ENCODE peak calls at places on chromosome 20, in nine cellular contexts. One of them, this sample, is unnamed.

GRCh38 chr20:1456300-1456699 is 10.3 kb downstream of the NSFL1C start:
- DNase-seq in Karpas-422: no peak
- DNase-seq in colonic mucosa: no peak
- DNase-seq in mesendoderm: peak
- DNase-seq in fibroblast of lung: peak
- DNase-seq in H9: no peak
- DNase-seq in SK-N-SH: no peak
- DNase-seq in IMR-90: peak
- DNase-seq in GM23248: peak
- DNase-seq in this sample: no peak

GRCh38 chr20:117518-117917 is 24.9 kb upstream of the DEFB126 start:
- DNase-seq in IMR-90: no peak
- DNase-seq in fibroblast of lung: no peak
- DNase-seq in SK-N-SH: no peak
- DNase-seq in GM23248: no peak
- DNase-seq in mesendoderm: no peak
- DNase-seq in H9: no peak
- DNase-seq in Karpas-422: no peak
- DNase-seq in colonic mucosa: no peak
- DNase-seq in this sample: no peak

GRCh38 chr20:20466341-20466879 is 98.5 kb downstream of the INSM1 start:
- DNase-seq in IMR-90: peak
- DNase-seq in Karpas-422: peak
- DNase-seq in SK-N-SH: no peak
- DNase-seq in fibroblast of lung: peak
- DNase-seq in colonic mucosa: no peak
- DNase-seq in GM23248: peak
- DNase-seq in H9: no peak
- DNase-seq in mesendoderm: no peak
- DNase-seq in this sample: no peak

GRCh38 chr20:39004508-39004907 is 42.4 kb downstream of the DHX35 start:
- DNase-seq in mesendoderm: no peak
- DNase-seq in IMR-90: no peak
- DNase-seq in fibroblast of lung: no peak
- DNase-seq in H9: no peak
- DNase-seq in colonic mucosa: peak
- DNase-seq in SK-N-SH: no peak
- DNase-seq in Karpas-422: no peak
- DNase-seq in GM23248: no peak
- DNase-seq in this sample: no peak

GRCh38 chr20:62523473-62524203 is 47.8 kb upstream of the GATA5 start:
- DNase-seq in fibroblast of lung: no peak
- DNase-seq in SK-N-SH: peak
- DNase-seq in GM23248: peak
- DNase-seq in colonic mucosa: no peak
- DNase-seq in Karpas-422: peak
- DNase-seq in mesendoderm: peak
- DNase-seq in H9: peak
- DNase-seq in IMR-90: no peak
- DNase-seq in this sample: peak

GRCh38 chr20:57661201-57662027 is 41.2 kb upstream of the ZBP1 start:
- DNase-seq in H9: peak
- DNase-seq in SK-N-SH: peak
- DNase-seq in colonic mucosa: peak
- DNase-seq in mesendoderm: no peak
- DNase-seq in GM23248: no peak
- DNase-seq in Karpas-422: no peak
- DNase-seq in fibroblast of lung: no peak
- DNase-seq in IMR-90: no peak
- DNase-seq in this sample: peak

GRCh38 chr20:57392512-57393271 is 1.5 kb downstream of the RBM38 start:
- DNase-seq in IMR-90: no peak
- DNase-seq in mesendoderm: no peak
- DNase-seq in Karpas-422: peak
- DNase-seq in GM23248: no peak
- DNase-seq in fibroblast of lung: no peak
- DNase-seq in H9: no peak
- DNase-seq in SK-N-SH: no peak
- DNase-seq in colonic mucosa: peak
- DNase-seq in this sample: no peak

GRCh38 chr20:11015440-11015839 is 341.6 kb upstream of the JAG1 start:
- DNase-seq in GM23248: no peak
- DNase-seq in SK-N-SH: no peak
- DNase-seq in IMR-90: no peak
- DNase-seq in H9: no peak
- DNase-seq in Karpas-422: no peak
- DNase-seq in mesendoderm: no peak
- DNase-seq in fibroblast of lung: no peak
- DNase-seq in colonic mucosa: no peak
- DNase-seq in this sample: no peak

GRCh38 chr20:57596998-57597939 is 23.0 kb downstream of the ZBP1 start:
- DNase-seq in colonic mucosa: peak
- DNase-seq in Karpas-422: peak
- DNase-seq in H9: peak
- DNase-seq in mesendoderm: peak
- DNase-seq in SK-N-SH: peak
- DNase-seq in fibroblast of lung: peak
- DNase-seq in IMR-90: peak
- DNase-seq in GM23248: peak
- DNase-seq in this sample: peak

GRCh38 chr20:361562-361961 is 14.7 kb downstream of the NRSN2 start:
- DNase-seq in mesendoderm: no peak
- DNase-seq in Karpas-422: peak
- DNase-seq in colonic mucosa: no peak
- DNase-seq in H9: no peak
- DNase-seq in IMR-90: no peak
- DNase-seq in GM23248: no peak
- DNase-seq in fibroblast of lung: no peak
- DNase-seq in SK-N-SH: no peak
- DNase-seq in this sample: no peak

GRCh38 chr20:38473353-38473795 is 731 bp downstream of the RALGAPB start:
- DNase-seq in H9: no peak
- DNase-seq in IMR-90: no peak
- DNase-seq in mesendoderm: peak
- DNase-seq in colonic mucosa: no peak
- DNase-seq in SK-N-SH: no peak
- DNase-seq in GM23248: peak
- DNase-seq in fibroblast of lung: peak
- DNase-seq in Karpas-422: peak
- DNase-seq in this sample: no peak

GRCh38 chr20:23290761-23291574 is 59.6 kb upstream of the NXT1 start:
- DNase-seq in mesendoderm: no peak
- DNase-seq in SK-N-SH: no peak
- DNase-seq in H9: no peak
- DNase-seq in GM23248: no peak
- DNase-seq in IMR-90: no peak
- DNase-seq in fibroblast of lung: no peak
- DNase-seq in colonic mucosa: no peak
- DNase-seq in Karpas-422: no peak
- DNase-seq in this sample: peak

GRCh38 chr20:17811605-17811965 is 111.8 kb downstream of the BANF2 start:
- DNase-seq in Karpas-422: no peak
- DNase-seq in colonic mucosa: no peak
- DNase-seq in H9: no peak
- DNase-seq in GM23248: no peak
- DNase-seq in mesendoderm: no peak
- DNase-seq in IMR-90: no peak
- DNase-seq in fibroblast of lung: no peak
- DNase-seq in SK-N-SH: no peak
- DNase-seq in this sample: no peak

GRCh38 chr20:17227669-17228623 is 1.1 kb downstream of the PCSK2 start:
- DNase-seq in fibroblast of lung: peak
- DNase-seq in colonic mucosa: no peak
- DNase-seq in Karpas-422: no peak
- DNase-seq in mesendoderm: peak
- DNase-seq in GM23248: peak
- DNase-seq in H9: peak
- DNase-seq in IMR-90: peak
- DNase-seq in SK-N-SH: peak
- DNase-seq in this sample: peak

GRCh38 chr20:18739785-18740184 is 73.8 kb upstream of the SCP2D1 start:
- DNase-seq in fibroblast of lung: peak
- DNase-seq in colonic mucosa: peak
- DNase-seq in IMR-90: peak
- DNase-seq in Karpas-422: peak
- DNase-seq in mesendoderm: peak
- DNase-seq in GM23248: peak
- DNase-seq in H9: no peak
- DNase-seq in SK-N-SH: peak
- DNase-seq in this sample: peak

GRCh38 chr20:32387262-32387661 is 29.1 kb downstream of the ASXL1 start:
- DNase-seq in mesendoderm: no peak
- DNase-seq in fibroblast of lung: peak
- DNase-seq in colonic mucosa: no peak
- DNase-seq in IMR-90: peak
- DNase-seq in SK-N-SH: no peak
- DNase-seq in H9: no peak
- DNase-seq in GM23248: peak
- DNase-seq in Karpas-422: no peak
- DNase-seq in this sample: no peak

GRCh38 chr20:61527626-61528025 is 275.6 kb downstream of the CDH4 start:
- DNase-seq in GM23248: no peak
- DNase-seq in colonic mucosa: no peak
- DNase-seq in IMR-90: no peak
- DNase-seq in Karpas-422: no peak
- DNase-seq in H9: no peak
- DNase-seq in mesendoderm: no peak
- DNase-seq in fibroblast of lung: no peak
- DNase-seq in SK-N-SH: no peak
- DNase-seq in this sample: no peak

GRCh38 chr20:46253391-46253790 is 54.9 kb downstream of the CDH22 start:
- DNase-seq in Karpas-422: no peak
- DNase-seq in GM23248: peak
- DNase-seq in SK-N-SH: peak
- DNase-seq in mesendoderm: peak
- DNase-seq in IMR-90: no peak
- DNase-seq in H9: peak
- DNase-seq in fibroblast of lung: no peak
- DNase-seq in colonic mucosa: peak
- DNase-seq in this sample: peak

GRCh38 chr20:58682656-58683055 is 9.9 kb upstream of the NPEPL1 start:
- DNase-seq in mesendoderm: no peak
- DNase-seq in Karpas-422: no peak
- DNase-seq in colonic mucosa: no peak
- DNase-seq in GM23248: peak
- DNase-seq in SK-N-SH: no peak
- DNase-seq in fibroblast of lung: peak
- DNase-seq in H9: no peak
- DNase-seq in IMR-90: peak
- DNase-seq in this sample: no peak

GRCh38 chr20:20713244-20713765 is 861 bp upstream of the RALGAPA2 start:
- DNase-seq in IMR-90: no peak
- DNase-seq in GM23248: peak
- DNase-seq in Karpas-422: no peak
- DNase-seq in fibroblast of lung: no peak
- DNase-seq in SK-N-SH: peak
- DNase-seq in H9: no peak
- DNase-seq in mesendoderm: no peak
- DNase-seq in colonic mucosa: no peak
- DNase-seq in this sample: no peak

DNA sequence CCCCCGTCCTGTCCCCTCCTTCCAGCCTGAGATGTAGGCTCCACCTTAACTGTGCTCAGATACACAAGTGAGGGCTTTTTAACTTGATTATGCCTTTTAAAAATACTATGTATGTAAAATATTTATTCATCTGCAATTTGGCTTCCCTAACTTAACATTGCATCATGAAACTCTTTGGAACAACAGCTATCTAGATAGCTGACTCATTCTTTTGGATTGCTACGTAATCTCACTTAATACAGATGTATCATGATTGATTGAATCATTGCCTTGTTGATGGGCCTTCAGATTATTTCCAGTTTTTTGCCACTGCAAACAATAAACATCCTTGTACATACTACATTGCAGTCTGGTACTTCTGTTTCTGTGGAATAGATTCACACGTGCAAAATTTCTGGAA is 6.4 kb downstream of the PRND start:
- DNase-seq in SK-N-SH: no peak
- DNase-seq in colonic mucosa: no peak
- DNase-seq in mesendoderm: no peak
- DNase-seq in H9: no peak
- DNase-seq in fibroblast of lung: peak
- DNase-seq in Karpas-422: no peak
- DNase-seq in IMR-90: peak
- DNase-seq in GM23248: peak
- DNase-seq in this sample: no peak
- H3K27ac ChIP-seq in SK-N-SH: no peak
- H3K27ac ChIP-seq in colonic mucosa: no peak
- H3K27ac ChIP-seq in mesendoderm: no peak
- H3K27ac ChIP-seq in H9: no peak
- H3K27ac ChIP-seq in fibroblast of lung: no peak
- H3K27ac ChIP-seq in Karpas-422: no peak
- H3K27ac ChIP-seq in IMR-90: no peak
- H3K27ac ChIP-seq in GM23248: no peak
- H3K27ac ChIP-seq in this sample: no peak

GRCh38 chr20:2967841-2968240 is 75.6 kb upstream of the GNRH2 start:
- DNase-seq in GM23248: no peak
- DNase-seq in colonic mucosa: no peak
- DNase-seq in Karpas-422: no peak
- DNase-seq in mesendoderm: no peak
- DNase-seq in H9: no peak
- DNase-seq in fibroblast of lung: no peak
- DNase-seq in IMR-90: no peak
- DNase-seq in SK-N-SH: no peak
- DNase-seq in this sample: no peak
- H3K9ac ChIP-seq in GM23248: no peak
- H3K9ac ChIP-seq in colonic mucosa: no peak
- H3K9ac ChIP-seq in Karpas-422: no peak
- H3K9ac ChIP-seq in mesendoderm: no peak
- H3K9ac ChIP-seq in H9: no peak
- H3K9ac ChIP-seq in fibroblast of lung: no peak
- H3K9ac ChIP-seq in IMR-90: no peak
- H3K9ac ChIP-seq in SK-N-SH: no peak
- H3K9ac ChIP-seq in this sample: peak

DNA sequence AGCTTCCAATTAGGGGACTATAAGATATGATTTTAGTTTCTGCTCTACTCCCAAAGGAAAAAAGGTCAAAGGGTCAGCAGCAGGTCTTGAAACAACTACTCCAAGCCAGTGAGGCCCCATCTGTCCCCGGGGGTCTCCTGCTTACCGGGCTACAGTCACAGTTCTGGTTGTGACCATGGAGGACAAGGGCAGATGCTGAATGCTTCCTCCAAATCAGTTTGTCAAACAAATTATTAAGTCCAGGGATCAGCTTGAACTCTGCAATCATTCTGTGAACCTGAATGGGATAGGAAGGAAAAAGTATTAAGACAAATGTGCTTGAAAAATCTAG is 60.2 kb downstream of the MYH7B start:
- DNase-seq in fibroblast of lung: no peak
- DNase-seq in mesendoderm: no peak
- DNase-seq in IMR-90: no peak
- DNase-seq in Karpas-422: no peak
- DNase-seq in colonic mucosa: no peak
- DNase-seq in H9: peak
- DNase-seq in SK-N-SH: no peak
- DNase-seq in GM23248: no peak
- DNase-seq in this sample: no peak
- H3K27ac ChIP-seq in fibroblast of lung: no peak
- H3K27ac ChIP-seq in mesendoderm: no peak
- H3K27ac ChIP-seq in IMR-90: no peak
- H3K27ac ChIP-seq in Karpas-422: peak
- H3K27ac ChIP-seq in colonic mucosa: no peak
- H3K27ac ChIP-seq in H9: no peak
- H3K27ac ChIP-seq in SK-N-SH: no peak
- H3K27ac ChIP-seq in GM23248: no peak
- H3K27ac ChIP-seq in this sample: no peak

GRCh38 chr20:43938017-43938655 is 23.5 kb downstream of the TOX2 start:
- DNase-seq in SK-N-SH: no peak
- DNase-seq in GM23248: peak
- DNase-seq in Karpas-422: peak
- DNase-seq in mesendoderm: no peak
- DNase-seq in IMR-90: no peak
- DNase-seq in H9: no peak
- DNase-seq in colonic mucosa: no peak
- DNase-seq in fibroblast of lung: no peak
- DNase-seq in this sample: no peak
- H3K9ac ChIP-seq in SK-N-SH: no peak
- H3K9ac ChIP-seq in GM23248: no peak
- H3K9ac ChIP-seq in Karpas-422: peak
- H3K9ac ChIP-seq in mesendoderm: no peak
- H3K9ac ChIP-seq in IMR-90: no peak
- H3K9ac ChIP-seq in H9: no peak
- H3K9ac ChIP-seq in colonic mucosa: no peak
- H3K9ac ChIP-seq in fibroblast of lung: no peak
- H3K9ac ChIP-seq in this sample: no peak